ENCODE peak calls at places on chromosome 15, in nine cellular contexts. I is fibroblast of mammary gland; G is amygdala; W is ACHN; L is stimulated activated CD8-positive, alpha-beta memory T cell treated with anti-CD3 and anti-CD28 coated beads, Interleukin-4, amount 100 ng/mL, for 24 hours; A is activated CD8-positive, alpha-beta T cell treated with anti-CD3 and anti-CD28 coated beads for 36 hours; V is NCI-H2081; B is NCI-H446; X is Right ventricle myocardium superior. P is an unnamed sample.

GRCh38 chr15:99135194-99135593 is 30.3 kb downstream of the SYNM start:
- DNase-seq in I (no peak), G (no peak), W (no peak), L (no peak), A (peak; percentile 7), V (no peak), B (no peak), X (no peak), P (no peak)

GRCh38 chr15:63942486-63943365 is 103.6 kb downstream of the DAPK2 start:
- DNase-seq in I (no peak), G (no peak), W (no peak), L (no peak), A (no peak), V (no peak), B (no peak), X (no peak), P (no peak)

GRCh38 chr15:100033140-100033857 is 300.1 kb upstream of the LYSMD4 start:
- DNase-seq in I (peak; percentile 25), G (no peak), W (no peak), L (no peak), A (no peak), V (no peak), B (no peak), X (no peak), P (no peak)

GRCh38 chr15:101028321-101028720 is 109.2 kb downstream of the LRRK1 start:
- DNase-seq in I (no peak), G (no peak), W (no peak), L (no peak), A (no peak), V (no peak), B (no peak), X (no peak), P (no peak)

GRCh38 chr15:47990821-47991220 is 130.0 kb upstream of the SLC24A5 start:
- DNase-seq in I (no peak), G (no peak), W (no peak), L (no peak), A (no peak), V (no peak), B (no peak), X (no peak), P (no peak)

GRCh38 chr15:77784361-77785292 is 151.9 kb upstream of the LINGO1 start:
- DNase-seq in I (peak; percentile 34), G (no peak), W (peak; percentile 5), L (peak; percentile 1), A (peak; percentile 61), V (peak; percentile 60), B (no peak), X (no peak), P (peak; percentile 33)

GRCh38 chr15:25182098-25182478 is 227.3 kb downstream of the SNRPN start:
- DNase-seq in I (no peak), G (no peak), W (no peak), L (no peak), A (no peak), V (no peak), B (no peak), X (peak; percentile 27), P (no peak)

GRCh38 chr15:79209116-79209515 is 73.4 kb upstream of the ANKRD34C start:
- DNase-seq in I (no peak), G (no peak), W (no peak), L (no peak), A (no peak), V (no peak), B (no peak), X (no peak), P (no peak)

GRCh38 chr15:82944038-82944437 is 8.5 kb downstream of the HOMER2 start:
- DNase-seq in I (no peak), G (peak; percentile 9), W (no peak), L (no peak), A (no peak), V (no peak), B (no peak), X (no peak), P (no peak)

GRCh38 chr15:24945711-24946110 is 9.1 kb upstream of the SNRPN start:
- DNase-seq in I (no peak), G (no peak), W (no peak), L (no peak), A (no peak), V (no peak), B (no peak), X (no peak), P (no peak)

GRCh38 chr15:50148362-50148963 is 29.4 kb upstream of the ATP8B4 start:
- DNase-seq in I (peak; percentile 72), G (no peak), W (peak; percentile 77), L (no peak), A (no peak), V (peak; percentile 2), B (peak; percentile 58), X (no peak), P (no peak)

GRCh38 chr15:77834276-77834990 is 201.7 kb upstream of the LINGO1 start:
- DNase-seq in I (no peak), G (no peak), W (no peak), L (no peak), A (no peak), V (no peak), B (no peak), X (no peak), P (no peak)

GRCh38 chr15:80695911-80696651 is 971 bp downstream of the ABHD17C start:
- DNase-seq in I (peak; percentile 17), G (no peak), W (peak; percentile 57), L (no peak), A (peak; percentile 28), V (peak; percentile 47), B (no peak), X (peak; percentile 42), P (peak; percentile 25)

GRCh38 chr15:31260646-31261265 is 65.9 kb upstream of the KLF13 start:
- DNase-seq in I (no peak), G (no peak), W (no peak), L (no peak), A (no peak), V (no peak), B (no peak), X (no peak), P (no peak)

GRCh38 chr15:72983812-72984211 is 68.5 kb upstream of the NEO1 start:
- DNase-seq in I (peak; percentile 43), G (no peak), W (no peak), L (no peak), A (no peak), V (no peak), B (peak; percentile 60), X (no peak), P (no peak)

GRCh38 chr15:45616901-45617323 is 17.9 kb upstream of the SQOR start:
- DNase-seq in I (peak; percentile 33), G (no peak), W (no peak), L (no peak), A (no peak), V (no peak), B (no peak), X (no peak), P (no peak)

GRCh38 chr15:69126054-69126469 is 34.4 kb upstream of the GLCE start:
- DNase-seq in I (peak; percentile 18), G (no peak), W (no peak), L (no peak), A (no peak), V (no peak), B (no peak), X (no peak), P (no peak)

GRCh38 chr15:34436956-34437442 is 609 bp downstream of the GOLGA8A start:
- DNase-seq in I (peak; percentile 12), G (no peak), W (peak; percentile 29), L (peak; percentile 28), A (peak; percentile 63), V (peak; percentile 43), B (peak; percentile 13), X (peak; percentile 58), P (peak; percentile 69)

GRCh38 chr15:101533371-101534140 is 44.0 kb upstream of the PCSK6 start:
- DNase-seq in I (no peak), G (no peak), W (no peak), L (no peak), A (no peak), V (no peak), B (no peak), X (no peak), P (no peak)

GRCh38 chr15:38879909-38880471 is 315.4 kb upstream of the RASGRP1 start:
- DNase-seq in I (peak; percentile 92), G (no peak), W (no peak), L (no peak), A (no peak), V (no peak), B (peak; percentile 6), X (peak; percentile 50), P (no peak)

GRCh38 chr15:57251308-57251707 is 125.0 kb upstream of the CGNL1 start:
- DNase-seq in I (peak; percentile 37), G (no peak), W (no peak), L (no peak), A (no peak), V (no peak), B (no peak), X (no peak), P (no peak)

GRCh38 chr15:52100807-52101206 is 11.8 kb downstream of the BCL2L10 start:
- DNase-seq in I (peak; percentile 98), G (no peak), W (peak; percentile 88), L (no peak), A (no peak), V (no peak), B (peak; percentile 32), X (peak; percentile 91), P (no peak)

GRCh38 chr15:33132722-33133345 is 61.7 kb downstream of the FMN1 start:
- DNase-seq in I (peak; percentile 74), G (no peak), W (peak; percentile 59), L (no peak), A (peak; percentile 7), V (peak; percentile 47), B (peak; percentile 14), X (no peak), P (no peak)